ENCODE peak calls at places on chromosomes 11 and 22, in six cellular contexts. C is glutamatergic neuron, E is LNCaP clone FGC, M is Calu3, R is cardiac muscle cell, O is tibial artery. P is an unnamed sample.

GRCh38 chr11:48013269-48013901 is 33.0 kb downstream of the PTPRJ start:
- DNase-seq in M (peak), C (no peak), O (no peak), E (no peak), R (no peak), P (no peak)

GRCh38 chr11:43985386-43985752 is 42.9 kb downstream of the C11orf96 start:
- DNase-seq in M (no peak), R (no peak), O (no peak), C (no peak), E (no peak), P (no peak)

GRCh38 chr22:29330291-29330690 is 14.8 kb upstream of the RASL10A start:
- DNase-seq in R (no peak), O (no peak), C (no peak), E (no peak), M (no peak), P (no peak)

GRCh38 chr11:613369-613968 is 2.3 kb downstream of the IRF7 start:
- DNase-seq in C (peak), R (peak), O (peak), E (peak), M (peak), P (no peak)

GRCh38 chr22:29080061-29080975 is 7.5 kb downstream of the KREMEN1 start:
- DNase-seq in R (peak), C (peak), E (no peak), M (no peak), O (peak), P (no peak)

GRCh38 chr11:1884123-1884415 is 7.6 kb downstream of the PRR33 start:
- DNase-seq in R (no peak), M (no peak), E (no peak), C (no peak), O (no peak), P (no peak)

GRCh38 chr11:88814076-88814475 is 251.7 kb downstream of the GRM5 start:
- DNase-seq in E (no peak), M (no peak), C (no peak), R (no peak), O (no peak), P (no peak)

GRCh38 chr11:42054351-42054750 is 594.9 kb upstream of the LRRC4C start:
- DNase-seq in O (no peak), M (no peak), C (no peak), R (no peak), E (no peak), P (no peak)

GRCh38 chr11:131408011-131408640 is 37.7 kb downstream of the NTM start:
- DNase-seq in M (no peak), E (peak), O (peak), R (peak), C (peak), P (peak)

GRCh38 chr22:39622881-39623367 is 52.4 kb downstream of the CACNA1I start:
- DNase-seq in E (no peak), R (peak), M (peak), O (no peak), C (peak), P (peak)

GRCh38 chr11:41660585-41660984 is 201.1 kb upstream of the LRRC4C start:
- DNase-seq in M (no peak), R (no peak), E (no peak), C (no peak), O (no peak), P (peak)

DNA sequence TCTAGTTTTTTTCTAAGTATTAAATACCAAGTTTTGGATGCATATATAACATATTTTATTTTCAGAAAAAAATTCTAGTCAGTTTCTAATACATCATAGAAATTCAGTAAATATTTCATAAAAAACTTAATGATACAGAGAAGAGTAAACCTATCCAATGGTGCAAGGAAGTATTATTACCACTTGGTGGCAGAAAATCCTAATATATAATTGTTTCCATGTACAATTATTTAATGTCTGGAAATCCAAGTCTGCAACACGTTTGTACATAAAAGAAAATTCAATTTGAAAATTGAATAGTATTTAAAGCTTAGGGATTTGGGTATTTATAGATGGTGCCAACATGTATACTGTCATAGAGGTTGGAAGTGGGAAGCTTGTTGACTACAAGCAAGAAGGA is 127.0 kb downstream of the TRPC6 start:
- DNase-seq in O (no peak), R (peak), C (no peak), E (peak), M (no peak), P (no peak)
- TF ChIP-seq CTCF in O (peak), R (peak), C (peak), E (peak), M (no peak), P (peak)

GRCh38 chr11:59102259-59102765 is 4.7 kb upstream of the FAM111B start:
- DNase-seq in C (peak), O (peak), E (peak), R (peak), M (peak), P (peak)
- TF ChIP-seq CTCF in C (no peak), O (peak), E (peak), R (peak), M (no peak), P (no peak)

GRCh38 chr11:19323502-19323901 is 82.8 kb upstream of the E2F8 start:
- DNase-seq in M (no peak), E (no peak), R (peak), C (no peak), O (no peak), P (no peak)
- TF ChIP-seq CTCF in M (no peak), E (no peak), R (peak), C (no peak), O (no peak), P (no peak)

GRCh38 chr11:101915811-101916291 is 471 bp downstream of the ANGPTL5 start:
- DNase-seq in E (no peak), C (no peak), O (no peak), M (no peak), R (peak), P (no peak)

GRCh38 chr11:101914737-101915426 is at the start of gene CEP126:
- DNase-seq in O (peak), M (peak), C (peak), E (peak), R (peak), P (peak)

GRCh38 chr11:101913631-101914030 is 1.2 kb upstream of the CEP126 start:
- DNase-seq in O (no peak), E (no peak), M (no peak), C (no peak), R (no peak), P (no peak)

GRCh38 chr11:101914349-101914736 is 467 bp upstream of the CEP126 start:
- DNase-seq in E (no peak), C (no peak), O (no peak), M (no peak), R (peak), P (no peak)

GRCh38 chr11:101912823-101913284 is 2.0 kb upstream of the CEP126 start:
- DNase-seq in M (no peak), R (peak), O (no peak), E (peak), C (no peak), P (no peak)
- TF ChIP-seq CTCF in M (no peak), R (no peak), O (no peak), E (peak), C (no peak), P (no peak)

GRCh38 chr11:98260983-98261382 is 759.8 kb upstream of the CNTN5 start:
- DNase-seq in C (no peak), O (no peak), M (no peak), E (no peak), R (no peak), P (no peak)
- TF ChIP-seq CTCF in C (peak), O (no peak), M (no peak), E (peak), R (peak), P (peak)

GRCh38 chr11:133238455-133238854 is 293.8 kb downstream of the OPCML start:
- DNase-seq in C (no peak), O (no peak), E (no peak), M (no peak), R (no peak), P (no peak)
- TF ChIP-seq CTCF in C (no peak), O (no peak), E (no peak), M (no peak), R (no peak), P (no peak)

GRCh38 chr11:11864803-11865202 is 23.0 kb downstream of the USP47 start:
- DNase-seq in O (no peak), C (no peak), E (no peak), R (no peak), M (no peak), P (no peak)
- TF ChIP-seq CTCF in O (no peak), C (no peak), E (no peak), R (no peak), M (no peak), P (no peak)